ENCODE peak calls at places on chromosomes 3 and 15, in six cellular contexts. S is naive thymus-derived CD4-positive, alpha-beta T cell; Q is caudate nucleus; F is COR-L47; R is lung microvascular endothelial cell; I is mucosa of descending colon. G is an unnamed sample.

GRCh38 chr3:148911597-148911996 is 46.5 kb downstream of the CPA3 start:
- DNase-seq in S (no peak), Q (no peak), F (no peak), R (no peak), I (no peak), G (no peak)

GRCh38 chr3:156620260-156620659 is 54.1 kb upstream of the TIPARP start:
- DNase-seq in S (no peak), Q (no peak), F (peak), R (peak), I (peak), G (no peak)

GRCh38 chr3:21835266-21835665 is 84.3 kb upstream of the ZNF385D start:
- DNase-seq in S (no peak), Q (no peak), F (no peak), R (no peak), I (no peak), G (no peak)

GRCh38 chr3:192794216-192794615 is 66.9 kb upstream of the FGF12 start:
- DNase-seq in S (no peak), Q (no peak), F (no peak), R (no peak), I (no peak), G (no peak)

GRCh38 chr15:70775160-70775559 is 11.8 kb upstream of the UACA start:
- DNase-seq in S (no peak), Q (no peak), F (no peak), R (no peak), I (no peak), G (no peak)

GRCh38 chr3:197555281-197556261 is at the start of gene BDH1:
- DNase-seq in S (peak), Q (no peak), F (peak), R (peak), I (peak), G (peak)

GRCh38 chr3:73926360-73927202 is 301.8 kb upstream of the PDZRN3 start:
- DNase-seq in S (no peak), Q (no peak), F (no peak), R (no peak), I (no peak), G (no peak)

GRCh38 chr3:123789760-123790159 is 94.4 kb downstream of the MYLK start:
- DNase-seq in S (no peak), Q (no peak), F (no peak), R (no peak), I (no peak), G (no peak)

GRCh38 chr3:66483006-66483928 is 17.6 kb downstream of the LRIG1 start:
- DNase-seq in S (no peak), Q (peak), F (no peak), R (peak), I (no peak), G (peak)

GRCh38 chr15:90893175-90894090 is 9.1 kb downstream of the FES start:
- DNase-seq in S (no peak), Q (no peak), F (no peak), R (no peak), I (no peak), G (no peak)

GRCh38 chr3:185763347-185764010 is 61.4 kb downstream of the IGF2BP2 start:
- DNase-seq in S (no peak), Q (no peak), F (no peak), R (no peak), I (no peak), G (no peak)

GRCh38 chr3:125054436-125055164 is 1.2 kb downstream of the HEG1 start:
- DNase-seq in S (peak), Q (no peak), F (no peak), R (peak), I (peak), G (no peak)

GRCh38 chr15:84638103-84638502 is 16.0 kb downstream of the WDR73 start:
- DNase-seq in S (no peak), Q (no peak), F (peak), R (no peak), I (no peak), G (no peak)

GRCh38 chr3:123498761-123499160 is 49.9 kb upstream of the ADCY5 start:
- DNase-seq in S (no peak), Q (no peak), F (no peak), R (no peak), I (no peak), G (no peak)

GRCh38 chr3:5226783-5227182 is 39.3 kb downstream of the EDEM1 start:
- DNase-seq in S (peak), Q (no peak), F (no peak), R (peak), I (no peak), G (no peak)

GRCh38 chr3:75781079-75781745 is 4.1 kb downstream of the ZNF717 start:
- DNase-seq in S (no peak), Q (no peak), F (no peak), R (no peak), I (no peak), G (no peak)

GRCh38 chr3:161104561-161105551 is at the start of gene B3GALNT1:
- DNase-seq in S (peak), Q (no peak), F (peak), R (peak), I (peak), G (peak)

GRCh38 chr15:89334510-89335288 is at the start of gene POLG:
- DNase-seq in S (peak), Q (peak), F (peak), R (peak), I (peak), G (peak)

G was measured in pancreas.